ENCODE peak calls at places on chromosomes 5 and 9, in five cellular contexts. M, B, A, E and F are unnamed samples.

GRCh38 chr5:134127988-134128647 is 13.6 kb downstream of the TCF7 start:
- DNase-seq in M (no peak), A (no peak), B (no peak), E (no peak), F (no peak)

GRCh38 chr5:149855371-149855770 is 89.2 kb downstream of the PDE6A start:
- DNase-seq in B (no peak), M (no peak), A (no peak), E (no peak), F (no peak)

GRCh38 chr9:133164209-133164590 is 486 bp upstream of the GBGT1 start:
- DNase-seq in M (no peak), E (no peak), A (no peak), B (no peak), F (no peak)

GRCh38 chr9:118444403-118444802 is 740.2 kb downstream of the TLR4 start:
- DNase-seq in E (no peak), B (no peak), A (no peak), M (no peak), F (no peak)

GRCh38 chr5:115626444-115626823 is 598 bp upstream of the TMED7 start:
- DNase-seq in M (peak), A (no peak), E (no peak), B (peak), F (no peak)

GRCh38 chr9:34869390-34869789 is 88.7 kb upstream of the PHF24 start:
- DNase-seq in E (no peak), B (peak), A (no peak), M (peak), F (no peak)

GRCh38 chr5:150562832-150563231 is 54.9 kb downstream of the NDST1 start:
- DNase-seq in M (peak), E (no peak), B (peak), A (no peak), F (no peak)

GRCh38 chr9:111957856-111958631 is 61.4 kb downstream of the UGCG start:
- DNase-seq in E (no peak), A (peak), M (peak), B (no peak), F (no peak)

GRCh38 chr9:34045903-34046302 is 2.8 kb downstream of the UBAP2 start:
- DNase-seq in A (no peak), M (no peak), B (no peak), E (no peak), F (no peak)

GRCh38 chr5:125274211-125274610 is 527.8 kb upstream of the ZNF608 start:
- DNase-seq in B (no peak), A (no peak), E (no peak), M (no peak), F (no peak)

GRCh38 chr9:12812710-12813109 is 37.9 kb downstream of the LURAP1L start:
- DNase-seq in A (no peak), B (no peak), M (no peak), E (no peak), F (no peak)

GRCh38 chr5:175847503-175847902 is 23.9 kb upstream of the CPLX2 start:
- DNase-seq in A (no peak), E (no peak), B (no peak), M (no peak), F (no peak)

GRCh38 chr9:130661461-130662098 is 2.8 kb upstream of the PRDM12 start:
- DNase-seq in A (no peak), B (no peak), M (no peak), E (no peak), F (no peak)

GRCh38 chr9:20209421-20210340 is 412.6 kb downstream of the MLLT3 start:
- DNase-seq in A (no peak), M (no peak), E (no peak), B (no peak), F (no peak)

GRCh38 chr5:72692273-72692672 is 124.2 kb upstream of the TNPO1 start:
- DNase-seq in M (peak), A (no peak), E (no peak), B (no peak), F (no peak)

GRCh38 chr9:37380570-37380969 is 41.9 kb upstream of the GRHPR start:
- DNase-seq in M (no peak), E (no peak), A (no peak), B (no peak), F (no peak)

GRCh38 chr9:95989304-95989703 is 113.8 kb downstream of the ERCC6L2 start:
- DNase-seq in E (no peak), A (no peak), M (peak), B (no peak), F (no peak)

GRCh38 chr9:76697554-76697953 is 66.7 kb upstream of the PCA3 start:
- DNase-seq in E (no peak), A (no peak), M (no peak), B (no peak), F (no peak)

GRCh38 chr9:4238522-4238921 is 61.3 kb downstream of the GLIS3 start:
- DNase-seq in A (no peak), M (peak), E (no peak), B (peak), F (no peak)

GRCh38 chr9:96071245-96072124 is 196.0 kb downstream of the ERCC6L2 start:
- DNase-seq in B (peak), M (peak), A (no peak), E (no peak), F (no peak)

GRCh38 chr5:132659598-132660493 is 1.9 kb downstream of the IL13 start:
- DNase-seq in B (no peak), M (no peak), A (no peak), E (no peak), F (no peak)

GRCh38 chr9:23850242-23851023 is 24.4 kb upstream of the ELAVL2 start:
- DNase-seq in M (no peak), A (no peak), E (no peak), B (no peak), F (no peak)

GRCh38 chr5:163221581-163221980 is 215.8 kb upstream of the CCNG1 start:
- DNase-seq in M (no peak), A (no peak), B (no peak), E (no peak), F (no peak)

GRCh38 chr5:137174206-137174605 is 324.9 kb downstream of the SPOCK1 start:
- DNase-seq in A (no peak), B (no peak), E (no peak), M (no peak), F (no peak)

GRCh38 chr5:77851229-77852067 is 75.3 kb upstream of the TBCA start:
- DNase-seq in E (no peak), A (peak), B (no peak), M (peak), F (peak)

GRCh38 chr9:91253488-91253887 is 108.2 kb downstream of the AUH start:
- DNase-seq in E (no peak), A (no peak), M (no peak), B (peak), F (no peak)

GRCh38 chr5:132821791-132822190 is 8.7 kb downstream of the SHROOM1 start:
- DNase-seq in M (no peak), B (no peak), E (no peak), A (no peak), F (no peak)

GRCh38 chr5:6453937-6454560 is 5.4 kb downstream of the UBE2QL1 start:
- DNase-seq in E (no peak), B (no peak), M (no peak), A (no peak), F (no peak)

GRCh38 chr9:136012651-136013050 is 51.5 kb upstream of the UBAC1 start:
- DNase-seq in E (peak), A (no peak), B (no peak), M (peak), F (no peak)

GRCh38 chr5:60944904-60945759 is at the start of the genes ERCC8 and NDUFAF2:
- DNase-seq in A (peak), E (peak), B (peak), M (peak), F (peak)

GRCh38 chr9:137031904-137032639 is at the start of gene FUT7:
- DNase-seq in M (no peak), B (no peak), E (no peak), A (no peak), F (no peak)

GRCh38 chr9:33905137-33905536 is 88.2 kb downstream of the UBE2R2 start:
- DNase-seq in E (no peak), A (no peak), M (no peak), B (no peak), F (no peak)

GRCh38 chr5:135233477-135233876 is 165.6 kb downstream of the MACROH2A1 start:
- DNase-seq in E (no peak), B (no peak), A (no peak), M (no peak), F (no peak)

GRCh38 chr9:83047839-83048775 is 14.8 kb downstream of the RASEF start:
- DNase-seq in E (peak), A (no peak), B (no peak), M (peak), F (no peak)

GRCh38 chr5:100676807-100677631 is 141.8 kb downstream of the FAM174A start:
- DNase-seq in M (peak), B (no peak), A (no peak), E (no peak), F (no peak)

GRCh38 chr5:87361031-87361443 is 51.7 kb downstream of the CCNH start:
- DNase-seq in M (peak), B (no peak), A (no peak), E (no peak), F (no peak)

GRCh38 chr5:103890313-103890712 is 327.7 kb upstream of the NUDT12 start:
- DNase-seq in M (no peak), E (no peak), B (no peak), A (no peak), F (no peak)

GRCh38 chr5:179120951-179121666 is 60.9 kb downstream of the ZNF354C start:
- DNase-seq in E (no peak), A (no peak), M (no peak), B (no peak), F (no peak)

GRCh38 chr9:5870020-5870339 is 20.7 kb upstream of the MLANA start:
- DNase-seq in M (no peak), A (no peak), E (no peak), B (no peak), F (no peak)

GRCh38 chr9:5871785-5872184 is 18.9 kb upstream of the MLANA start:
- DNase-seq in M (peak), B (no peak), A (no peak), E (no peak), F (no peak)

GRCh38 chr9:5868235-5868634 is 22.5 kb upstream of the MLANA start:
- DNase-seq in M (no peak), B (no peak), E (no peak), A (no peak), F (no peak)

GRCh38 chr9:5870691-5871090 is 20.0 kb upstream of the MLANA start:
- DNase-seq in M (peak), A (no peak), E (peak), B (no peak), F (no peak)

GRCh38 chr9:5869315-5870019 is 21.2 kb upstream of the MLANA start:
- DNase-seq in E (no peak), M (no peak), B (peak), A (no peak), F (no peak)
- TF ChIP-seq CTCF in E (no peak), M (peak), B (peak), A (peak), F (peak)

GRCh38 chr9:98999152-98999525 is 55.4 kb downstream of the COL15A1 start:
- DNase-seq in E (no peak), M (no peak), B (no peak), A (no peak), F (no peak)
- TF ChIP-seq CTCF in E (peak), M (no peak), B (no peak), A (no peak), F (no peak)

GRCh38 chr5:58503634-58504033 is 12.4 kb downstream of the GAPT start:
- DNase-seq in B (no peak), M (no peak), A (no peak), E (no peak), F (no peak)

GRCh38 chr5:58499951-58500350 is 8.7 kb downstream of the GAPT start:
- DNase-seq in B (no peak), A (no peak), E (no peak), M (no peak), F (no peak)

GRCh38 chr5:58505502-58505901 is 14.3 kb downstream of the GAPT start:
- DNase-seq in E (no peak), A (no peak), B (no peak), M (no peak), F (no peak)

GRCh38 chr5:58499231-58499630 is 8.0 kb downstream of the GAPT start:
- DNase-seq in M (no peak), B (no peak), E (no peak), A (no peak), F (no peak)

DNA sequence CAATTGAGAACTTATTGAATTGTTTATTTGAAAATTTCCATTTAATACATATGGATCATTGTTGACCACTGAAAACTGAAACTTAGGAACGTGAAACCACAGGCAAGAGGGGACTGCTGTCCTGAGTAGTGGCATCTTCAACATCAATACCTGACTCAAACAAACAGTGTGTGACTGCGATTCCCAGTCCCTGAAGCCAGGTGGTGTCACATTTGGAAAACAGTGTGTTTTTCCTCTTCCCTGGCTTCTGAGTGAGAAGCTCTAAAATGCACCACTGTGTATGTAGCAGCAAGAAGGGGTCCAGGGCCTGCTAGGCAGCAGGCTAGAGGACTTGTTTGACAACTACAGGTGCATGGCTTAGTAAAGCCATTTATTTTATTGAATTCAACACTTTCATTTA is 10.8 kb downstream of the GAPT start:
- DNase-seq in B (no peak), M (no peak), A (no peak), E (no peak), F (no peak)
- TF ChIP-seq CTCF in B (peak), M (no peak), A (no peak), E (no peak), F (peak)

GRCh38 chr5:92562065-92562464 is 1019.0 kb downstream of the NR2F1-AS1 start:
- DNase-seq in B (no peak), A (no peak), M (no peak), E (no peak), F (no peak)

GRCh38 chr5:92560698-92561361 is 1020.2 kb downstream of the NR2F1-AS1 start:
- DNase-seq in M (peak), A (no peak), B (peak), E (no peak), F (no peak)

GRCh38 chr5:92559331-92559730 is 1021.7 kb downstream of the NR2F1-AS1 start:
- DNase-seq in A (no peak), M (no peak), B (no peak), E (no peak), F (no peak)

GRCh38 chr5:92561362-92562006 is 1019.5 kb downstream of the NR2F1-AS1 start:
- DNase-seq in B (no peak), E (no peak), M (no peak), A (no peak), F (no peak)

DNA sequence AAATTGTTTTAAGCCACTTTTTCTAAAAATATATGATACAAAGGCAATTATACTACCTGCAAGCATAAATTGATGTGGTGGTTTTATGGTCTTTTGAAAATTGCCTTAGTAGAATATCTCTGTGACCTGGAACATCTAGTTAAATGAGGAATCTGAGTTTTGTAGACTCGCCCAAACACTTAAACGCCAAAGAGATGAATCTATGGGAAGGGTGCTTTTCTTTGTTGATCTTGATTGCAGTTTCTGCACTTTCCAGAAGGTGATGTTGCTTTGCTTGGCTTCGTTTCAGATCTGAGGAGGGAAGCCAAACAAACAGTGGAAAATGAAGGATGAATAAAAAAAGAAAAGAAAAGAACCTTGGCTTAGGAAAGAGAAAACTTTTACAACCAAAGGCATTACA is 1021.3 kb downstream of the NR2F1-AS1 start:
- DNase-seq in E (no peak), A (no peak), M (peak), B (peak), F (no peak)
- TF ChIP-seq CTCF in E (no peak), A (no peak), M (peak), B (peak), F (no peak)

DNA sequence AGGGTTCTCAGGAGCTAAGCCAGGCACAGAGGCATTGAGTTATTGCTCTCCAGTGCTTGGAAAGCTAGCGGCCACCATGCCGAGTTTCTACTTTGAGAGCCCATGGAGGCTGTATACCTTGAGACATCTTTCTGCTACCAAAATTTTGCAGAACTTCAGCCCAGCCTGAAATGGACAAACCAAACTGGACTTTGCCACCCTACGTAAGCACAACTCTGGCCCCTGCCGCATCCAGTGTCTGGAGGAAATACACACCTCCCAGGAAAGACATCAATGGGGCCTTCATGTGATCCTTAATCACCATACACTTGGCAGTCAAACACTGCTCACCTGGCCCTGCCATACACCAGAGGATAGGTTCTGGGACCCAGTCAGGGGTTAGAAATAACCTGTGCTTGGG is 27.8 kb downstream of the GARNL3 start:
- DNase-seq in A (no peak), B (no peak), M (no peak), E (no peak), F (no peak)
- TF ChIP-seq CTCF in A (no peak), B (no peak), M (no peak), E (no peak), F (no peak)